ENCODE peak calls at places on chromosomes 3 and 15, in five cellular contexts. N, S, U, G and T are unnamed samples.

GRCh38 chr3:37272743-37273142 is 98.4 kb upstream of the LRRFIP2 start:
- DNase-seq in G (no peak), S (no peak), N (no peak), U (no peak), T (no peak)

GRCh38 chr3:100782906-100783305 is 73.6 kb downstream of the TFG start:
- DNase-seq in N (no peak), G (no peak), U (peak; percentile 20), S (no peak), T (no peak)

GRCh38 chr15:94064676-94065313 is 166.6 kb upstream of the MCTP2 start:
- DNase-seq in U (no peak), S (no peak), N (no peak), G (no peak), T (no peak)

GRCh38 chr15:65827065-65827464 is 35.0 kb upstream of the DENND4A start:
- DNase-seq in G (no peak), N (no peak), U (no peak), S (no peak), T (no peak)

GRCh38 chr3:12180218-12180617 is 21.5 kb upstream of the TIMP4 start:
- DNase-seq in S (no peak), U (peak; percentile 66), N (no peak), G (peak; percentile 46), T (no peak)

GRCh38 chr3:100761951-100762350 is 52.7 kb downstream of the TFG start:
- DNase-seq in S (no peak), U (no peak), N (no peak), G (no peak), T (no peak)

GRCh38 chr3:168249048-168249538 is 153.4 kb upstream of the GOLIM4 start:
- DNase-seq in N (no peak), G (peak; percentile 0), S (peak; percentile 64), U (peak; percentile 6), T (no peak)

GRCh38 chr3:150737874-150738679 is 24.9 kb downstream of the SIAH2 start:
- DNase-seq in S (peak; percentile 62), G (no peak), N (no peak), U (no peak), T (no peak)

GRCh38 chr3:31960793-31961431 is 20.1 kb downstream of the OSBPL10 start:
- DNase-seq in G (peak; percentile 76), S (no peak), U (no peak), N (no peak), T (no peak)

GRCh38 chr15:100899601-100900000 is 19.6 kb upstream of the LRRK1 start:
- DNase-seq in U (no peak), G (no peak), N (no peak), S (no peak), T (no peak)

GRCh38 chr3:39260957-39261356 is 18.9 kb downstream of the CX3CR1 start:
- DNase-seq in N (no peak), S (peak; percentile 74), G (peak; percentile 89), U (peak; percentile 8), T (peak; percentile 95)

GRCh38 chr15:51731549-51732267 is 5.7 kb downstream of the LYSMD2 start:
- DNase-seq in U (no peak), S (peak; percentile 91), G (no peak), N (peak; percentile 44), T (peak; percentile 73)

GRCh38 chr3:46460051-46460450 is 4.7 kb downstream of the LTF start:
- DNase-seq in S (no peak), U (no peak), G (no peak), N (no peak), T (no peak)

GRCh38 chr15:93035092-93035915 is 53.7 kb downstream of the RGMA start:
- DNase-seq in S (no peak), G (no peak), N (peak; percentile 10), U (no peak), T (no peak)

GRCh38 chr3:157786216-157786615 is 283.0 kb upstream of the VEPH1 start:
- DNase-seq in N (no peak), U (no peak), G (peak; percentile 9), S (no peak), T (no peak)

GRCh38 chr15:37134699-37135131 is 34.4 kb upstream of the MEIS2 start:
- DNase-seq in U (peak; percentile 33), N (no peak), G (peak; percentile 48), S (peak; percentile 42), T (no peak)

GRCh38 chr15:37135225-37135624 is 34.9 kb upstream of the MEIS2 start:
- DNase-seq in S (peak; percentile 49), U (peak; percentile 7), G (no peak), N (no peak), T (no peak)

GRCh38 chr15:37134244-37134643 is 33.9 kb upstream of the MEIS2 start:
- DNase-seq in G (no peak), S (no peak), U (no peak), N (no peak), T (no peak)

GRCh38 chr15:37132826-37133417 is 32.6 kb upstream of the MEIS2 start:
- DNase-seq in N (no peak), G (no peak), S (no peak), U (no peak), T (no peak)

GRCh38 chr15:37133619-37134018 is 33.3 kb upstream of the MEIS2 start:
- DNase-seq in S (no peak), G (peak; percentile 21), U (no peak), N (no peak), T (no peak)
- TF ChIP-seq CTCF in S (peak; percentile 10), G (peak; percentile 57), U (peak; percentile 44), N (no peak), T (no peak)

GRCh38 chr3:55904716-55905115 is 417.6 kb upstream of the WNT5A start:
- DNase-seq in U (no peak), G (no peak), S (no peak), N (no peak), T (no peak)

GRCh38 chr3:55903680-55904079 is 416.6 kb upstream of the WNT5A start:
- DNase-seq in S (no peak), N (no peak), G (no peak), U (no peak), T (no peak)

GRCh38 chr3:55897573-55898224 is 410.6 kb upstream of the WNT5A start:
- DNase-seq in G (peak; percentile 22), S (no peak), U (no peak), N (no peak), T (no peak)

GRCh38 chr3:55896155-55896554 is 409.0 kb upstream of the WNT5A start:
- DNase-seq in N (no peak), S (no peak), U (no peak), G (no peak), T (no peak)

DNA sequence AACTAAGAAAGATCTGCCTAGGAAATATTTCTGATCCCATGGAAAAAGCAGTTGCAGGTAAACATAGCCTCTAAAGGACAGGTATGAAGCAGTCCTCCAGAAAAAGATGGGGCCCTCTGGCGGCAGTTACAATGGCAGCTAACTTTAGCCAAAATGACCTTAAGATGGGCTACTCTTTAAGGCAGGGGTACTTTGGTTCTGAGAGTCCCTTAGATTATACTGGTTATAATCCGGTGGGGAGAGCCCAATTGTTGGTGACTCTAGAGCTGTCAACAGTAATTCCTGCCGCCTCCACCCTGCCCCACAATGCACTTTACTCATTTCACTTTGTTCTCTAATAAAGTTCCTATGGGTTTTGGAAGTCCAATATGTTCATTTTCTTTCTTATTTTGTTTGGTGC is 412.8 kb upstream of the WNT5A start:
- DNase-seq in N (no peak), S (peak; percentile 31), U (peak; percentile 3), G (no peak), T (no peak)
- TF ChIP-seq CTCF in N (no peak), S (peak; percentile 38), U (peak; percentile 31), G (peak; percentile 37), T (no peak)

GRCh38 chr3:16928386-16929132 is 43.8 kb downstream of the PLCL2 start:
- DNase-seq in G (no peak), U (no peak), S (peak; percentile 80), N (no peak), T (no peak)

GRCh38 chr3:16923112-16923511 is 38.4 kb downstream of the PLCL2 start:
- DNase-seq in G (no peak), N (no peak), U (no peak), S (no peak), T (no peak)

GRCh38 chr3:16932877-16933276 is 48.1 kb downstream of the PLCL2 start:
- DNase-seq in N (no peak), G (no peak), S (peak; percentile 54), U (no peak), T (no peak)

GRCh38 chr3:16927485-16927884 is 42.7 kb downstream of the PLCL2 start:
- DNase-seq in U (no peak), N (no peak), G (no peak), S (peak; percentile 68), T (no peak)
- TF ChIP-seq CTCF in U (no peak), N (no peak), G (no peak), S (peak; percentile 54), T (no peak)

GRCh38 chr15:49155110-49155833 is at the start of gene COPS2:
- DNase-seq in S (peak; percentile 98), G (peak; percentile 96), U (peak; percentile 93), N (peak; percentile 78), T (peak; percentile 94)
- TF ChIP-seq CTCF in S (no peak), G (no peak), U (peak; percentile 4), N (no peak), T (no peak)